ENCODE peak calls at places on chromosomes 5 and 9, in four cellular contexts. U is foreskin keratinocyte, W is left lung, Y is A549. S is an unnamed sample. For H3K4me1, the result is how much of the 10 kb centered on the place peaks cover.

GRCh38 chr9:104553261-104553660 is 15.7 kb upstream of the OR13C8 start:
- DNase-seq in Y (no peak), U (peak), W (no peak), S (no peak)

GRCh38 chr9:121537283-121537682 is 37.6 kb upstream of the GGTA1 start:
- DNase-seq in Y (no peak), W (no peak), U (no peak), S (no peak)

GRCh38 chr5:150639751-150640150 is 709 bp upstream of the SYNPO start:
- DNase-seq in Y (no peak), U (no peak), W (no peak), S (peak)

GRCh38 chr9:132820545-132820944 is 57.5 kb downstream of the AK8 start:
- DNase-seq in W (no peak), Y (no peak), U (no peak), S (no peak)

GRCh38 chr9:105158020-105158419 is 86.4 kb upstream of the SLC44A1 start:
- DNase-seq in W (no peak), Y (no peak), U (no peak), S (no peak)

GRCh38 chr9:98070704-98071103 is 14.2 kb downstream of the NANS start:
- DNase-seq in Y (no peak), U (no peak), W (no peak), S (no peak)

GRCh38 chr5:80761966-80762365 is 107.2 kb upstream of the DHFR start:
- DNase-seq in U (no peak), W (no peak), Y (no peak), S (no peak)

GRCh38 chr9:24582363-24583126 is 36.8 kb upstream of the IZUMO3 start:
- DNase-seq in U (peak), Y (no peak), W (no peak), S (no peak)

GRCh38 chr5:133460172-133460758 is 152.1 kb downstream of the FSTL4 start:
- DNase-seq in U (peak), Y (peak), W (no peak), S (no peak)

GRCh38 chr5:76693141-76693540 is 22.8 kb upstream of the F2R start:
- DNase-seq in Y (no peak), W (no peak), U (no peak), S (no peak)

GRCh38 chr9:103319979-103320378 is 324.8 kb downstream of the CYLC2 start:
- DNase-seq in Y (no peak), W (no peak), U (no peak), S (no peak)

GRCh38 chr9:122239722-122240121 is 11.0 kb upstream of the LHX6 start:
- DNase-seq in U (no peak), Y (no peak), W (no peak), S (no peak)

GRCh38 chr9:82665324-82665723 is 397.6 kb downstream of the RASEF start:
- DNase-seq in U (no peak), Y (no peak), W (no peak), S (no peak)

GRCh38 chr5:97245371-97245770 is 62.3 kb upstream of the RIOK2 start:
- DNase-seq in Y (no peak), U (no peak), W (no peak), S (no peak)

GRCh38 chr5:45274241-45274640 is 421.9 kb downstream of the HCN1 start:
- DNase-seq in Y (no peak), U (no peak), W (no peak), S (no peak)

GRCh38 chr5:143569722-143570567 is 166.5 kb upstream of the NR3C1 start:
- DNase-seq in W (no peak), U (no peak), Y (no peak), S (no peak)

GRCh38 chr5:112479418-112479817 is 60.3 kb upstream of the EPB41L4A start:
- DNase-seq in U (peak), Y (no peak), W (no peak), S (no peak)

GRCh38 chr5:171492781-171493180 is 73.3 kb downstream of the FGF18 start:
- DNase-seq in Y (peak), U (no peak), W (no peak), S (no peak)

GRCh38 chr9:113160571-113160970 is 9.8 kb downstream of the SLC31A2 start:
- DNase-seq in Y (no peak), U (peak), W (no peak), S (no peak)

GRCh38 chr9:17021379-17021970 is 113.4 kb upstream of the CNTLN start:
- DNase-seq in W (no peak), U (peak), Y (no peak), S (no peak)

GRCh38 chr5:43627028-43627427 is 24.0 kb downstream of the NNT start:
- DNase-seq in Y (peak), U (peak), W (no peak), S (no peak)

GRCh38 chr5:31225118-31225517 is 31.6 kb downstream of the CDH6 start:
- DNase-seq in U (no peak), W (no peak), Y (no peak), S (no peak)

GRCh38 chr5:127517110-127517479 is 345 bp upstream of the PRRC1 start:
- DNase-seq in Y (peak), U (peak), W (no peak), S (no peak)

GRCh38 chr9:88782931-88783451 is 208.3 kb upstream of the S1PR3 start:
- DNase-seq in W (no peak), Y (no peak), U (peak), S (no peak)

GRCh38 chr5:132387649-132388117 is 18.2 kb downstream of the SLC22A5 start:
- DNase-seq in W (no peak), Y (peak), U (peak), S (peak)

GRCh38 chr5:37189355-37189754 is 59.8 kb downstream of the CPLANE1 start:
- DNase-seq in W (no peak), U (no peak), Y (no peak), S (no peak)

GRCh38 chr5:138722518-138722917 is 30.7 kb upstream of the CTNNA1 start:
- DNase-seq in W (no peak), Y (no peak), U (peak), S (no peak)

GRCh38 chr9:1954238-1954637 is 60.9 kb upstream of the SMARCA2 start:
- DNase-seq in U (no peak), Y (no peak), W (no peak), S (no peak)

GRCh38 chr5:137231535-137231934 is 267.6 kb downstream of the SPOCK1 start:
- DNase-seq in W (no peak), Y (no peak), U (peak), S (no peak)

GRCh38 chr5:54644226-54644625 is 126.7 kb downstream of the SNX18 start:
- DNase-seq in Y (no peak), U (peak), W (no peak), S (no peak)

GRCh38 chr5:174188300-174188699 is 142.8 kb downstream of the NSG2 start:
- DNase-seq in Y (no peak), U (no peak), W (no peak), S (no peak)

GRCh38 chr9:133087429-133088145 is 25.8 kb downstream of the CEL start:
- DNase-seq in W (peak), U (no peak), Y (no peak), S (peak)

GRCh38 chr5:78373231-78373630 is 12.8 kb downstream of the SCAMP1 start:
- DNase-seq in Y (no peak), W (no peak), U (no peak), S (no peak)
- H3K4me1 ChIP-seq in Y (under half), W (under half), U (under half), S (under half)

GRCh38 chr9:93593144-93593655 is 16.8 kb downstream of the PHF2 start:
- DNase-seq in W (no peak), Y (no peak), U (no peak), S (no peak)

GRCh38 chr9:93590609-93591234 is 14.3 kb downstream of the PHF2 start:
- DNase-seq in W (peak), U (no peak), Y (no peak), S (peak)

GRCh38 chr9:93592389-93593021 is 16.1 kb downstream of the PHF2 start:
- DNase-seq in W (no peak), Y (no peak), U (no peak), S (no peak)

GRCh38 chr9:93591301-93591700 is 14.9 kb downstream of the PHF2 start:
- DNase-seq in Y (no peak), U (no peak), W (no peak), S (peak)

DNA sequence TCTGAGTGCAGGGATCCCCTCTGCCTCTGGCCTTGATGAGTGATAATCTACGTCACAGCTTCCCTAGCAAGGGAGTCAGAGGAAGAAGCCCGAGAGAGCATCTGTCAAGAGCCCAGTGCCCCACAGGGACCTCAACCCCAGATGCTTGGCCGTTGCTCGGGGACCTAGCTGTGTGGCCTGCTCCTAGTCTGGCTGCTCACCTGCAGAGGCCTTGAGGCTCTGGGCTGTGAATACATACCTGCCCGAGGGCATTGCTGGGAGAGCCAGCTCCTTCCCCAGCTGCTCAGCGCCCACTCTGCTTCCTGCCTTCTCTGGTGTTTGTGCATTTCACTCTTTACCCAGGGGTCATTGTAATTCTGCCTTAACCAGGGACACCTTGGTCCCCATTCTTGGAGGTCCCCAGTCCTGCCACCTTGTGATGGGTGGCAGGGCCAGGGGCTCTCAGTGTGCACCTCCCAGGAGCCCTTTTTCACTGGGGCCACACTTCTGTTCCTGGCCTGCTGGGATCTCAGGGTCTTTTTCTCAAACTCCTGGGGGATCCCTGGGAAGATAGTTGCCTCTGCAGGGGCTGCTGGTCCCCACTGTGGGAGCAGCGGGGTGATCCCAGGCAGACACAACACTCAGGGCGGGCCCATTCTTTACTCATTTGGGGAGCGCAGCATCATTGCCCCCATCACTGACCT is 15.5 kb downstream of the PHF2 start:
- DNase-seq in U (no peak), W (peak), Y (no peak), S (no peak)
- H3K4me1 ChIP-seq in U (under half), W (half or more), Y (under half), S (under half)

DNA sequence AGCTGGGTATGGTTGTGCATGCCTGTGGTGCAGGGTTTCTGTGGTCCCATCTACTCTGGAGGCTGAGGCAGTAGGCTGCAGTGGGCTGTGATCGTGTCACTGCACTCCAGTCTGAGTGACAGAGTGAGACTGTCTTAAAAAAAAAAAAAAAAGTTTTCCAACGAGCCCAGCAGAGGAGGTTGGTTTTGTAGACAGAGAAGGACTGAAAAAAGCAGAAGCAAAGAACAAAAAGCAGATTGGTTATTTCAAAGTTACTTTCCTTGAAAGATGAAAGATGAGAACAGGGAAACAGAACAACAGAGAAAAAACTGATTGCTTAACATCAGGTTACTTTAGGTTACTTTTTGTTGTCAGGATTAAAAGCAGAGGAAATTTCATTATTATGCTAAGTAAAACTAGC is 78.0 kb downstream of the ANKRD55 start:
- DNase-seq in W (no peak), Y (no peak), U (no peak), S (no peak)
- H3K4me1 ChIP-seq in W (half or more), Y (under half), U (under half), S (under half)

GRCh38 chr5:39186722-39187539 is 32.4 kb downstream of the FYB1 start:
- DNase-seq in Y (no peak), U (no peak), W (no peak), S (no peak)

GRCh38 chr5:39186289-39186688 is 33.1 kb downstream of the FYB1 start:
- DNase-seq in Y (no peak), U (no peak), W (no peak), S (no peak)

GRCh38 chr5:39187873-39188731 is 31.3 kb downstream of the FYB1 start:
- DNase-seq in U (no peak), W (no peak), Y (no peak), S (no peak)

GRCh38 chr5:39189297-39189955 is 29.9 kb downstream of the FYB1 start:
- DNase-seq in U (no peak), Y (no peak), W (no peak), S (no peak)

GRCh38 chr5:39185761-39186160 is 33.6 kb downstream of the FYB1 start:
- DNase-seq in W (no peak), Y (no peak), U (no peak), S (no peak)
- H3K4me1 ChIP-seq in W (under half), Y (under half), U (under half), S (under half)

S was measured in pancreas.